ENCODE peak calls at places on chromosomes 3 and 15, in nine cellular contexts. Z is HS-27A; P is stimulated activated naive CD4-positive, alpha-beta T cell; H is cardiac muscle cell; M is brain microvascular endothelial cell; U is ovary; E is DMS153; T is hypothalamus; F is activated CD8-positive, alpha-beta T cell treated with anti-CD3 and anti-CD28 coated beads for 36 hours. N is an unnamed sample.

GRCh38 chr3:48548731-48549705 is 7.6 kb downstream of the PFKFB4 start:
- DNase-seq in Z (no peak), P (peak), H (peak), M (peak), U (peak), E (peak), T (peak), F (peak), N (peak)

GRCh38 chr15:90205050-90205848 is 4.1 kb downstream of the SEMA4B start:
- DNase-seq in Z (no peak), P (no peak), H (no peak), M (no peak), U (no peak), E (no peak), T (no peak), F (no peak), N (no peak)

GRCh38 chr3:129277829-129278271 is 820 bp upstream of the HMCES start:
- DNase-seq in Z (no peak), P (no peak), H (peak), M (peak), U (peak), E (no peak), T (no peak), F (no peak), N (no peak)

GRCh38 chr15:49900836-49901235 is 218.2 kb downstream of the ATP8B4 start:
- DNase-seq in Z (no peak), P (no peak), H (no peak), M (no peak), U (no peak), E (no peak), T (no peak), F (no peak), N (no peak)

GRCh38 chr15:60975203-60975602 is 253.9 kb downstream of the RORA start:
- DNase-seq in Z (no peak), P (no peak), H (peak), M (no peak), U (no peak), E (no peak), T (no peak), F (no peak), N (no peak)

GRCh38 chr15:60026555-60026954 is 22.4 kb downstream of the FOXB1 start:
- DNase-seq in Z (no peak), P (no peak), H (peak), M (no peak), U (peak), E (no peak), T (no peak), F (no peak), N (no peak)

GRCh38 chr3:16516695-16517481 is 3.4 kb upstream of the RFTN1 start:
- DNase-seq in Z (no peak), P (no peak), H (peak), M (no peak), U (peak), E (peak), T (no peak), F (peak), N (peak)

GRCh38 chr3:100970537-100970936 is 22.7 kb downstream of the ABI3BP start:
- DNase-seq in Z (no peak), P (no peak), H (no peak), M (no peak), U (no peak), E (no peak), T (no peak), F (no peak), N (no peak)

GRCh38 chr15:80693682-80694623 is 1.2 kb upstream of the ABHD17C start:
- DNase-seq in Z (no peak), P (no peak), H (no peak), M (no peak), U (no peak), E (no peak), T (no peak), F (peak), N (no peak)

GRCh38 chr3:148861277-148861869 is 3.7 kb upstream of the CPA3 start:
- DNase-seq in Z (no peak), P (no peak), H (peak), M (no peak), U (no peak), E (peak), T (no peak), F (no peak), N (no peak)

GRCh38 chr3:106825962-106826605 is 551.2 kb upstream of the CCDC54 start:
- DNase-seq in Z (peak), P (no peak), H (peak), M (peak), U (no peak), E (no peak), T (no peak), F (no peak), N (peak)